ENCODE peak calls at places on chromosomes 1 and 21, in ten cellular contexts. K is K562, T is sigmoid colon, S is breast epithelium, Q is stomach, M is GM12878, C is suprapubic skin, R is GM12892, L is HCT116, O is transverse colon. A is an unnamed sample.
A peak's percentile ranks its signal among the peaks of the same experiment; 100 is the strongest.

GRCh38 chr1:149849246-149849946 is 50.0 kb upstream of the BOLA1 start:
- DNase-seq in K (peak; percentile 17), T (no peak), S (no peak), Q (no peak), M (no peak), C (no peak), R (no peak), L (no peak), O (no peak), A (no peak)

GRCh38 chr1:30740251-30740951 is 17.0 kb upstream of the MATN1 start:
- DNase-seq in K (no peak), T (no peak), S (no peak), Q (no peak), M (no peak), C (no peak), R (no peak), L (no peak), O (no peak), A (no peak)

GRCh38 chr1:109113787-109114568 is at the start of gene ELAPOR1:
- DNase-seq in K (no peak), T (no peak), S (peak; percentile 75), Q (peak; percentile 78), M (no peak), C (no peak), R (peak; percentile 36), L (no peak), O (peak; percentile 78), A (no peak)

GRCh38 chr1:89566761-89567174 is 42.1 kb downstream of the LRRC8B start:
- DNase-seq in K (peak; percentile 44), T (peak; percentile 66), S (no peak), Q (no peak), M (no peak), C (no peak), R (no peak), L (no peak), O (peak; percentile 14), A (no peak)

GRCh38 chr1:160993544-160993943 is 27.4 kb downstream of the F11R start:
- DNase-seq in K (peak; percentile 54), T (no peak), S (no peak), Q (no peak), M (no peak), C (no peak), R (no peak), L (no peak), O (no peak), A (no peak)

GRCh38 chr1:52502789-52503188 is 50.1 kb downstream of the TUT4 start:
- DNase-seq in K (no peak), T (no peak), S (no peak), Q (no peak), M (no peak), C (no peak), R (no peak), L (no peak), O (no peak), A (no peak)

GRCh38 chr21:44374601-44375280 is 21.3 kb downstream of the TRPM2 start:
- DNase-seq in K (no peak), T (no peak), S (no peak), Q (no peak), M (no peak), C (no peak), R (no peak), L (no peak), O (no peak), A (no peak)

GRCh38 chr21:29712818-29713217 is 227.0 kb downstream of the GRIK1 start:
- DNase-seq in K (no peak), T (no peak), S (no peak), Q (no peak), M (no peak), C (no peak), R (no peak), L (no peak), O (no peak), A (no peak)

GRCh38 chr1:109773900-109774485 is 10.3 kb upstream of the EPS8L3 start:
- DNase-seq in K (no peak), T (peak; percentile 59), S (no peak), Q (no peak), M (no peak), C (no peak), R (no peak), L (no peak), O (peak; percentile 7), A (no peak)

GRCh38 chr1:45470306-45470798 is 20.6 kb downstream of the TESK2 start:
- DNase-seq in K (no peak), T (no peak), S (no peak), Q (no peak), M (peak; percentile 72), C (no peak), R (no peak), L (no peak), O (no peak), A (no peak)

GRCh38 chr1:153615406-153615805 is 719 bp downstream of the S100A14 start:
- DNase-seq in K (no peak), T (no peak), S (no peak), Q (no peak), M (no peak), C (no peak), R (no peak), L (no peak), O (no peak), A (no peak)

GRCh38 chr1:153614906-153615305 is 1.2 kb downstream of the S100A14 start:
- DNase-seq in K (no peak), T (no peak), S (no peak), Q (no peak), M (no peak), C (no peak), R (no peak), L (no peak), O (no peak), A (no peak)

GRCh38 chr1:153617677-153618076 is 1.6 kb upstream of the S100A14 start:
- DNase-seq in K (peak; percentile 73), T (peak; percentile 90), S (no peak), Q (peak; percentile 91), M (no peak), C (peak; percentile 87), R (no peak), L (peak; percentile 57), O (peak; percentile 94), A (no peak)

GRCh38 chr1:153616885-153617428 is 832 bp upstream of the S100A14 start:
- DNase-seq in K (no peak), T (peak; percentile 64), S (no peak), Q (no peak), M (no peak), C (no peak), R (no peak), L (no peak), O (no peak), A (no peak)

GRCh38 chr1:153616144-153616884 is at the start of gene S100A14:
- DNase-seq in K (no peak), T (no peak), S (peak; percentile 73), Q (peak; percentile 94), M (no peak), C (no peak), R (no peak), L (peak; percentile 59), O (peak; percentile 94), A (no peak)
- TF ChIP-seq POLR2AphosphoS5 in K (no peak), T (no peak), S (no peak), Q (no peak), M (no peak), C (no peak), R (no peak), L (peak; percentile 95), O (peak; percentile 85), A (no peak)

DNA sequence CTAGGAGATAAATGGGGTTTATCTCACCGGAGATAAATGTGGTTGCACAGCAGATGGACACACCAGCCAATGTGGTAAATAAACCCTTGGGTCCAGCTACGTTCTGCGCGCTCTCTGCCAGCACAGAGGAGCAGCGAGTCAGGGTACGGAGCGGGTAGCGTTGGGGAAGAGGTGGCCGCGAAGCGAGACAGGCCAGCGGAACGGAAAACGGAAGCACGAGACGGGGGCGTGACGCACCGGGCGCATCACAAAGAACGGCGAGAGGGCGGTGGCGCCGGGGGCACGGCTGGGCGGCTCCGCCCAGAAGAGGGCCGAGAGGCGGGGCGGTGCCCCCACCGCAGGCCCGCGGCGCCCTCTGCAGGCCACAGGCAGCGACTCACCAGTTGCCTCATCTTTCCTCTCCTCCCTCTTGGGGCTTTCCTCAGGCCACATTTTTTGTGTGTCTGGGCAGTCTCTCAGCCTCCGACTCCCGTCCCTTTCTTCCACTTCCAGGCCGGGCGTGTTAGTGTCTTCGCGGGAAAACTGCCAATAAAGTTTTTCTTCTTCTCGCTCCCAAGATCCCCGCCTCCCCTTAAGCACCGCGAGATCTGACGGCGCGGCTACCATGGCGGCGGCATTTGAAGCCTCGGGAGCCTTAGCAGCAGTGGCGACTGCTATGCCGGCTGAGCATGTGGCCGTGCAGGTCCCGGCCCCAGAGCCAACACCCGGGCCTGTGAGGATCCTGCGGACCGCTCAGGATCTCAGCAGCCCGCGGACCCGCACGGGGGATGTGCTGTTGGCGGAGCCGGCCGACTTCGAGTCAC is at the start of gene DDX20:
- DNase-seq in K (peak; percentile 96), T (peak; percentile 97), S (peak; percentile 92), Q (peak; percentile 92), M (peak; percentile 80), C (peak; percentile 96), R (peak; percentile 92), L (peak; percentile 92), O (peak; percentile 95), A (peak; percentile 90)
- TF ChIP-seq POLR2A in K (peak; percentile 93), T (peak; percentile 16), S (no peak), Q (no peak), M (peak; percentile 92), C (no peak), R (peak; percentile 89), L (peak; percentile 70), O (peak; percentile 61), A (peak; percentile 92)

DNA sequence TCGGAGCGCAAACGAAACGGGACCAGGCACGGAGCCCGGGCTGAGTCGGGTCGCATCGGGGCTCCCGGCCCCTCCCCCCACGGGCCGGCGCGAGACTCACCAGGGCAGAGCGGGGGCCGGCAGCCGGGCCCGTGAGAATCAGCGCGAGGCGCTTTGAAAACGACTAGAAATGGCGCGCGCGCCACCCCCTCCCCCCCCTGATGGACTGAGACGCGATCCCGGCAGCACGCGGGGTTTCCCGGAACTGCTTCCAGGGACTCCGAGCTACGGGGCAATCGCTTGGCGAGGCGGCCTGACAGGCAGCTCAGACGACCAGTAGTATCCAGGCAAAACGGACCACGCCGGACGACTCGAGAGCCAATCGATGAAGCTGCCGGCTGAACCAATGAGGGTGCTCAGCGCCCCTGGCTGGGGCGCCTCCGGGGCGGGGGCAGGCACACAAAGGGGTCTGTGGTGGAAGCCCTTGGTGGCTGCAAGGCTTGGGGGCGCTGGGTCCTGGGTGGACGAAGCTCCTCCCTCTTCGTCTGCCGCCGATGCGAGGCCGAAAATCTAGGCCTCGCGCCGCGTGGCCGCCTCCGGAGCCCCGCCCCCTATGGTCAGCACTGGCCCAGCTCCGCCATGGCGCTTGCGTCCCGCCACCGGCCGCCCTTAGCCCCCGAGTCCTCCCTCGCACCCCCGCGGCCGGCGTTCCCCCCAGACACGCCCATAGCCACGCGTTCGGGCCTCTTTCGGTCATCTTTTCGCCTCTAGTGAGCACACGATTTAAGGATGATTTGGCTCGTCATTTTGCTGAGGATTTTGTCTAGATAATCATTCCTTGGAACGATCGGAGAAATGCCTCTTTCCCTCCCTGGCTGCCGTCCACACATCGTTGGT is at the start of gene HNRNPR:
- DNase-seq in K (peak; percentile 100), T (peak; percentile 100), S (peak; percentile 100), Q (peak; percentile 99), M (peak; percentile 98), C (peak; percentile 100), R (peak; percentile 98), L (peak; percentile 100), O (peak; percentile 99), A (peak; percentile 98)
- TF ChIP-seq POLR2AphosphoS5 in K (peak; percentile 55), T (peak; percentile 84), S (peak; percentile 80), Q (no peak), M (peak; percentile 92), C (peak; percentile 80), R (peak; percentile 85), L (peak; percentile 87), O (peak; percentile 64), A (peak; percentile 87)

GRCh38 chr21:26966360-26966977 is 419 bp downstream of the ADAMTS5 start:
- DNase-seq in K (no peak), T (peak; percentile 69), S (peak; percentile 22), Q (no peak), M (no peak), C (peak; percentile 79), R (no peak), L (no peak), O (no peak), A (peak; percentile 1)
- TF ChIP-seq POLR2A in K (no peak), T (no peak), S (no peak), Q (no peak), M (no peak), C (no peak), R (no peak), L (no peak), O (no peak), A (no peak)

A was measured in GM12891.